ENCODE peak calls at places on chromosomes 4 and X, in eight cellular contexts. E is suprapubic skin, V is tibial nerve, Z is K562, H is transverse colon, K is stomach, R is HepG2, W is ovary. N is an unnamed sample.
A peak's percentile ranks its signal among the peaks of the same experiment; 100 is the strongest.

GRCh38 chrX:131316260-131316659 is 27.2 kb upstream of the IGSF1 start:
- DNase-seq in E (no peak), V (no peak), Z (no peak), H (no peak), K (no peak), R (no peak), W (no peak), N (no peak)

GRCh38 chr4:26793750-26794149 is 66.9 kb upstream of the STIM2 start:
- DNase-seq in E (no peak), V (no peak), Z (peak; percentile 38), H (no peak), K (no peak), R (no peak), W (no peak), N (no peak)

GRCh38 chr4:114264877-114265291 is 285.4 kb upstream of the ARSJ start:
- DNase-seq in E (no peak), V (no peak), Z (no peak), H (no peak), K (no peak), R (peak; percentile 1), W (no peak), N (no peak)

GRCh38 chrX:150062292-150063137 is 124.2 kb upstream of the EOLA2 start:
- DNase-seq in E (no peak), V (no peak), Z (no peak), H (peak; percentile 11), K (no peak), R (no peak), W (no peak), N (peak; percentile 47)

GRCh38 chr4:129545599-129546278 is 449.8 kb downstream of the C4orf33 start:
- DNase-seq in E (no peak), V (peak; percentile 18), Z (no peak), H (peak; percentile 31), K (peak; percentile 26), R (peak; percentile 3), W (peak; percentile 25), N (no peak)

GRCh38 chr4:2059034-2059725 is at the start of gene NAT8L:
- DNase-seq in E (no peak), V (no peak), Z (peak; percentile 84), H (no peak), K (no peak), R (no peak), W (no peak), N (no peak)

GRCh38 chr4:181761130-181761529 is 482.1 kb upstream of the TENM3 start:
- DNase-seq in E (no peak), V (no peak), Z (no peak), H (no peak), K (no peak), R (no peak), W (no peak), N (no peak)

GRCh38 chr4:185887125-185887524 is 75.1 kb upstream of the SORBS2 start:
- DNase-seq in E (no peak), V (no peak), Z (no peak), H (no peak), K (no peak), R (no peak), W (no peak), N (no peak)

GRCh38 chrX:74514384-74514783 is 93.1 kb downstream of the SLC16A2 start:
- DNase-seq in E (no peak), V (no peak), Z (no peak), H (no peak), K (no peak), R (peak; percentile 2), W (no peak), N (no peak)

GRCh38 chr4:1881709-1882108 is 10.5 kb downstream of the NSD2 start:
- DNase-seq in E (no peak), V (no peak), Z (peak; percentile 48), H (peak; percentile 62), K (no peak), R (no peak), W (no peak), N (no peak)

GRCh38 chrX:9324676-9325075 is 140.2 kb upstream of the TBL1X start:
- DNase-seq in E (no peak), V (no peak), Z (no peak), H (no peak), K (no peak), R (no peak), W (no peak), N (no peak)

GRCh38 chrX:12223650-12224049 is 85.4 kb downstream of the FRMPD4 start:
- DNase-seq in E (no peak), V (no peak), Z (no peak), H (no peak), K (no peak), R (no peak), W (no peak), N (no peak)

GRCh38 chr4:33162122-33162521 is 2442.0 kb downstream of the PCDH7 start:
- DNase-seq in E (no peak), V (no peak), Z (no peak), H (no peak), K (no peak), R (no peak), W (no peak), N (no peak)

GRCh38 chr4:188971125-188971524 is 831.9 kb downstream of the TRIML1 start:
- DNase-seq in E (no peak), V (no peak), Z (no peak), H (no peak), K (no peak), R (no peak), W (no peak), N (no peak)

GRCh38 chrX:78527263-78527662 is 131.9 kb downstream of the RTL3 start:
- DNase-seq in E (no peak), V (no peak), Z (no peak), H (no peak), K (no peak), R (no peak), W (no peak), N (no peak)

GRCh38 chr4:142516686-142517145 is 329.4 kb downstream of the INPP4B start:
- DNase-seq in E (no peak), V (no peak), Z (no peak), H (no peak), K (no peak), R (no peak), W (no peak), N (no peak)

GRCh38 chr4:164933244-164933643 is 44.2 kb downstream of the TRIM61 start:
- DNase-seq in E (no peak), V (no peak), Z (no peak), H (no peak), K (no peak), R (no peak), W (no peak), N (no peak)

GRCh38 chrX:72299891-72300630 is 5.7 kb downstream of the CITED1 start:
- DNase-seq in E (no peak), V (no peak), Z (no peak), H (no peak), K (no peak), R (no peak), W (no peak), N (no peak)

GRCh38 chr4:153153339-153153851 is 50.8 kb upstream of the TRIM2 start:
- DNase-seq in E (peak; percentile 81), V (no peak), Z (no peak), H (peak; percentile 72), K (peak; percentile 50), R (no peak), W (peak; percentile 16), N (no peak)

GRCh38 chrX:40479777-40480318 is 100.9 kb upstream of the ATP6AP2 start:
- DNase-seq in E (no peak), V (no peak), Z (peak; percentile 48), H (no peak), K (no peak), R (no peak), W (no peak), N (no peak)
- H3K4me1 ChIP-seq in E (no peaks in the 10 kb centered on the region), V (no peaks in the 10 kb centered on the region), Z (no peaks in the 10 kb centered on the region), H (no peaks in the 10 kb centered on the region), K (no peaks in the 10 kb centered on the region), R (peaks cover 6% of the 10 kb centered on the region), W (peaks cover 2% of the 10 kb centered on the region), N (no peaks in the 10 kb centered on the region)

DNA sequence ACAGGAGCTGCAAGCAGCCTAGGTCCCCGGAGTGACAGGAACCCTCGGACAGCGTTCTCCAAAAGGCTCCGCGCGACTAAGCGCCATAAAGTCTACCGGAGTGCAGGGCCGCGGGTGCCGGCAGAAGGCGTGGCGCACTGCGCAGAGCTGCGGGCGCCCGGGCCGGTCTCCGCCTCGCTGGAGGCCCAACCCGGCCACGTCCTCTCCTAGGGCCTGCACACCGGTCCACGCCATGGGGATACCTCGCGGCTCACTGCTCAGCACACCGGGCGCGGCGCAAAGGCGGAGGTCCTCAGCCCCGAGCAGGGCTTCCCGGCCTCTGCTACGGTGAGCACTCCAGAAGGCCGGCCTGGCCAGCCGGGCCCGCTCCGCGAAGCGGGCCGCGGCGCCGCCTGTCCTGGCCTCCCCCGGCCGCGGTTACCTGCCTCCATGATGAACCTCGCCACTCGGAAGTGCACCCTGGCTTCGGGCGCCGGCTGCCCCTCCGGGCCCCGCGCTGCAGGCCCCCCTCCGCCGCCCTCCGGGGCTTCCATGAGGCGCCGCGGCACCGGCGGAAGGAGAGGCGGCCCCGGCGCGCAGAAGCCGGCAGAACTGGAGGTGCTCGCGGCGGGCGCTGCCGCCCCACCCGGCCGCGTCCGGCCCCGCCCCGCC is at the start of gene CCNQ:
- DNase-seq in E (no peak), V (no peak), Z (peak; percentile 46), H (peak; percentile 36), K (peak; percentile 30), R (no peak), W (no peak), N (no peak)
- TF ChIP-seq EP300 in E (no peak), V (no peak), Z (no peak), H (no peak), K (no peak), R (no peak), W (no peak), N (no peak)

DNA sequence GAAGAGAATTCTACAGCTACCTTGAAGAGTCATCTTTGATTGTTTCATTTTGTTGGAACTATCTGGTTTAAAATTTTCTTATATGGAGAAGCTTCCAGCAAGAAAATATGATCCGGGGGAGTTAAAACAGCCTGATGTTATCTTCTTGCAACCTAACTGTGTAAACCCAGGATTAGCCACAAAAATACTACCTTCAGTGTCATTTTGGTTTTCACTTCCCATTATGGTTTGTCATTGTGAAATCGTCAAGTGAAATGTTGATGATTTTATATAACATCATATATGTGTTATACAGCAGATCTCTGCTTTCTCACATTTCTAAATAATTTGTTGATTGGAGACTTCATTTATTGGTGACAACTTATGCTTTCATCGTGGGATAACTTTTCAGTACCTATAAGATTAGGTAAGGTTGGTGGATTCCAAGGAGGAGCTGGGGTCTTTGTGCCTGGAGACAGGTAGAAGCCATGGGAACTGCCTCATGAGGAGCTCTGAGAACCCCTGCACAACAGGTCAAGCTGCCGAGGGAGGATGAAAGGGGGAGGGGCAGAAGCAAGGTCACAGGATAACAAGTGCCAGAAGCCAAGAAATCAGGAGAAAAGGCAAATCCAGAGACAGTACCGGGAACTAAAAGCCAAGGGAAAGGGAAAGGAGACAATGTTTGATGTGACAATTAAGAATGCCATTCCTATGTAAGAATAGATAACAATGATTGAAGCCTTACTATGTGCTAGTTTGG is 7.2 kb downstream of the ARHGAP24 start:
- DNase-seq in E (no peak), V (no peak), Z (no peak), H (no peak), K (no peak), R (no peak), W (no peak), N (no peak)
- H3K4me1 ChIP-seq in E (peaks cover 10% of the 10 kb centered on the region), V (no peaks in the 10 kb centered on the region), Z (no peaks in the 10 kb centered on the region), H (no peaks in the 10 kb centered on the region), K (peaks cover 5% of the 10 kb centered on the region), R (no peaks in the 10 kb centered on the region), W (peaks cover 2% of the 10 kb centered on the region), N (no peaks in the 10 kb centered on the region)

DNA sequence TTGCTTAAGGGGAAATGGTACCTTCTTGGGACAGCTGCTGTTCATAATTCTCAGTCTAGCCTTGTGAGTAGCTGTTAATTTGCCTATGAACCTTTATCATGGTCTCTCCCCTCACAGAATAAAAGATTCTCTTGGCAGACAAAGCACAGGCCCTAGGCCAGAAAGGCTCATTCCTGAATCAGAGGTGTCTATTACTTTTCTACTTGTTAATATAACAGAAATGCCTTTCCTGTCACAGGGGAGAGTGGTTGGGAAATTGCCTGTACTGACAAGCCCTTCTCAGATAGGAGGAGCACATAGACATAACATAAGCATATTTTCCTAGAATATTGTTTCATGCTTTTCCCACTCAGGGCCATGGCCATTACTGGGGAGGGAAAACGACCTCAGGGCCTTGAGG is 308.3 kb downstream of the BMPR1B start:
- DNase-seq in E (no peak), V (no peak), Z (no peak), H (no peak), K (no peak), R (no peak), W (no peak), N (no peak)
- TF ChIP-seq EP300 in E (no peak), V (no peak), Z (no peak), H (no peak), K (no peak), R (no peak), W (no peak), N (no peak)

N was measured in esophagus muscularis mucosa.